ENCODE peak calls at places on chromosomes 12 and 14, in ten cellular contexts. E, P, C, F, K, H, Z, M, G and D are unnamed samples.

GRCh38 chr12:13193403-13194100 is 3.0 kb upstream of the EMP1 start:
- DNase-seq in E (no peak), P (peak; percentile 67), C (no peak), F (no peak), K (no peak), H (no peak), Z (no peak), M (no peak), G (no peak), D (no peak)

GRCh38 chr14:68497016-68497415 is 295.9 kb downstream of the ZFP36L1 start:
- DNase-seq in E (no peak), P (no peak), C (peak; percentile 49), F (no peak), K (no peak), H (no peak), Z (no peak), M (no peak), G (no peak), D (peak; percentile 78)

GRCh38 chr12:132533584-132533958 is 43.6 kb downstream of the FBRSL1 start:
- DNase-seq in E (no peak), P (no peak), C (no peak), F (no peak), K (no peak), H (no peak), Z (no peak), M (no peak), G (no peak), D (no peak)

GRCh38 chr12:3227076-3227975 is 150.1 kb downstream of the TSPAN9 start:
- DNase-seq in E (no peak), P (no peak), C (no peak), F (no peak), K (no peak), H (no peak), Z (no peak), M (no peak), G (no peak), D (no peak)

GRCh38 chr14:101467181-101467926 is 93.9 kb upstream of the DIO3 start:
- DNase-seq in E (no peak), P (no peak), C (no peak), F (peak; percentile 48), K (no peak), H (no peak), Z (no peak), M (no peak), G (no peak), D (no peak)

GRCh38 chr14:21070083-21070609 is at the start of gene ARHGEF40:
- DNase-seq in E (no peak), P (peak; percentile 68), C (peak; percentile 56), F (peak; percentile 85), K (peak; percentile 80), H (no peak), Z (no peak), M (no peak), G (peak; percentile 47), D (peak; percentile 41)

GRCh38 chr12:9367201-9367600 is 159.0 kb upstream of the PZP start:
- DNase-seq in E (no peak), P (no peak), C (no peak), F (no peak), K (no peak), H (no peak), Z (no peak), M (no peak), G (no peak), D (no peak)

GRCh38 chr12:100533326-100533725 is 40.2 kb upstream of the GAS2L3 start:
- DNase-seq in E (no peak), P (no peak), C (no peak), F (no peak), K (no peak), H (no peak), Z (no peak), M (no peak), G (no peak), D (no peak)

GRCh38 chr14:93941293-93941910 is 14.3 kb downstream of the FAM181A start:
- DNase-seq in E (peak; percentile 64), P (peak; percentile 62), C (peak; percentile 22), F (no peak), K (no peak), H (peak; percentile 66), Z (no peak), M (no peak), G (peak; percentile 85), D (peak; percentile 71)

GRCh38 chr12:68838046-68838886 is 30.3 kb downstream of the MDM2 start:
- DNase-seq in E (no peak), P (no peak), C (no peak), F (no peak), K (no peak), H (no peak), Z (no peak), M (no peak), G (no peak), D (no peak)

GRCh38 chr12:6851921-6852650 is at the start of gene USP5:
- DNase-seq in E (peak; percentile 99), P (peak; percentile 100), C (peak; percentile 100), F (peak; percentile 100), K (peak; percentile 99), H (peak; percentile 99), Z (peak; percentile 100), M (peak; percentile 100), G (peak; percentile 100), D (peak; percentile 100)

GRCh38 chr12:64631197-64631596 is 20.9 kb downstream of the RASSF3 start:
- DNase-seq in E (no peak), P (no peak), C (no peak), F (no peak), K (no peak), H (no peak), Z (no peak), M (no peak), G (no peak), D (no peak)

GRCh38 chr12:64621257-64621942 is 11.1 kb downstream of the RASSF3 start:
- DNase-seq in E (no peak), P (no peak), C (peak; percentile 61), F (peak; percentile 76), K (no peak), H (peak; percentile 87), Z (no peak), M (peak; percentile 90), G (peak; percentile 38), D (peak; percentile 50)

GRCh38 chr12:64627781-64628180 is 17.5 kb downstream of the RASSF3 start:
- DNase-seq in E (no peak), P (no peak), C (peak; percentile 89), F (no peak), K (no peak), H (peak; percentile 74), Z (no peak), M (no peak), G (peak; percentile 74), D (peak; percentile 85)

GRCh38 chr12:64624035-64624434 is 13.7 kb downstream of the RASSF3 start:
- DNase-seq in E (no peak), P (no peak), C (no peak), F (no peak), K (no peak), H (no peak), Z (no peak), M (no peak), G (no peak), D (no peak)

GRCh38 chr12:64625243-64626077 is 15.2 kb downstream of the RASSF3 start:
- DNase-seq in E (peak; percentile 67), P (peak; percentile 94), C (peak; percentile 80), F (peak; percentile 91), K (no peak), H (peak; percentile 76), Z (peak; percentile 93), M (peak; percentile 81), G (peak; percentile 91), D (peak; percentile 90)
- H3K4me3 ChIP-seq in E (peak overlapping the region; percentile 34), P (peak overlapping the region; percentile 28), C (peak overlapping the region; percentile 50), F (peak overlapping the region; percentile 16), K (peak overlapping the region; percentile 5), H (peak overlapping the region; percentile 50), Z (no peak overlapping the region), M (peak overlapping the region; percentile 69), G (peak overlapping the region; percentile 3), D (peak overlapping the region; percentile 30)

GRCh38 chr12:39368096-39368495 is 74.8 kb downstream of the KIF21A start:
- DNase-seq in E (no peak), P (no peak), C (peak; percentile 33), F (no peak), K (no peak), H (no peak), Z (no peak), M (peak; percentile 18), G (no peak), D (no peak)
- TF ChIP-seq CTCF in E (no peak), P (no peak), C (no peak), F (no peak), K (no peak), H (no peak), Z (no peak), M (no peak), G (no peak), D (no peak)

DNA sequence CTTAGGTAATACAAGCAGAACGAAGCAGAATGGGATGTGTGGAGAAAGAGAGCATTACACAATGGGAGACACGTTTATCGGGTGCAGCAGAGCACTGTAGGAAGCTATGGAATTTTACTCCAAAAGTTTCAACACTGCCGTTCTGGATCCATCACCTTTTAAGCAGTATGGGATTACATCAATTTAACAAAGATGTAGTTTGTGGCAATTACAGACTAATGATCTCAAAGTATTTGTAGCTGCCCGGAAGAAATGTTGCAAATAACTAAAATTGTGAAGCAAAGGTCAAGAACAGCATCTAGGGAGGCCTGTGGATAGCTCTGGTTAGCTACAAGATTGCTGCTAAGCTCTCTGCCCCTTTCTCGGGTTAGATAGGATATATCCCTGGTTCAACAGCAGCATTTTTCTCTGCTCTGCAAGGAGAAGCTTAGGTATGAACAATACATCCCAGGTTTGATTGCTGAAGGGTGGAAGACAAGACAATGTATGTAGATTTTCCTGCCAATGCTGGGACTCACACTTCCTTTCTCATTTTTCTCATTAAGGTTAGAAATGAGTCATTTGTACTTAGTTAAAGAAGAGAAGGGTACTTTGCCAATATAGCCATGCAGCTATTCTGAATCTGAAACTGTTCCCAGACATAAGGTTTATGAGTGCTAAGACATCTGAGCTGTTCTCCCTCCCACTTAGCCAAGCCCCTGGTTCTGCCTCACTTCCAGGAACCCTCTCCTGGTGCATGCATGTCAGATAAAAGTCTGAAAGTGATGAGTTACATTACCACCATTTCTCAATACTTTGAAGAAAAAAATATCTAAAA is 75.0 kb upstream of the HIF1A start:
- DNase-seq in E (peak; percentile 59), P (no peak), C (peak; percentile 98), F (no peak), K (no peak), H (peak; percentile 57), Z (no peak), M (peak; percentile 47), G (peak; percentile 93), D (peak; percentile 98)
- H3K4me3 ChIP-seq in E (no peak overlapping the region), P (no peak overlapping the region), C (no peak overlapping the region), F (no peak overlapping the region), K (no peak overlapping the region), H (no peak overlapping the region), Z (no peak overlapping the region), M (no peak overlapping the region), G (no peak overlapping the region), D (no peak overlapping the region)

DNA sequence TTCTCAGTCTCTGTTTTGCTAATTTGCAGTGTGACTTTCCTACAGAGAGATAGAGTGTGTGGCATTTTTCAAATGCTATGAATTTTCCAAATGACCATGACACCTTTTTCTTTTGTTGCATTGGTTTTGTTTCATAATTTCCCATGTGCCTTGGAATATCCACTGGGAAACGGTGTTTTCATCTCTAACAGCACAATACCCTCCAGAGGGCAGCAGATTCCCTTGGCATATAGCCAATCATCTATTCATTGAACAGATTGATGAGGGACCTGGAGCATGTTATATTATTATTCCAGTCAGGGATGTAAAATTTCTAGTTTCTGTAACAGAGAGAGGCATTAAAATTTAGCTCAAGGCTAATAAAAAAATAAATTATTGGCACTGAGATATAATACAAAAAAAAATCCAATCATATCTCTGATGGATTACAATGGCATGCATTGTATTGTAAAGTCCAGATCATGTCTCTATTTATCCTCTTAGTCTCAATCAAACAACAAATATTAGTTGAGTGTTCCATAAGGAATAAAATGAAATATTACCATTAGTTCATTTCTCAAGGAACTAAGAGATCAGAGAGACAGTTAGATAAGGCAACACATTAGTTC is 29.6 kb upstream of the NTN4 start:
- DNase-seq in E (peak; percentile 20), P (peak; percentile 80), C (peak; percentile 55), F (no peak), K (no peak), H (peak; percentile 23), Z (no peak), M (no peak), G (peak; percentile 57), D (peak; percentile 69)
- TF ChIP-seq CTCF in E (peak; percentile 57), P (peak; percentile 70), C (peak; percentile 75), F (peak; percentile 41), K (peak; percentile 48), H (peak; percentile 65), Z (peak; percentile 29), M (peak; percentile 23), G (peak; percentile 67), D (peak; percentile 66)